ENCODE peak calls at places on chromosomes 12 and 14, in five cellular contexts. L is Peyer's patch, P is esophagus muscularis mucosa, V is astrocyte of the cerebellum, K is fibroblast of pulmonary artery. F is an unnamed sample.
A peak's percentile ranks its signal among the peaks of the same experiment; 100 is the strongest.

GRCh38 chr12:89354630-89354931 is 2.3 kb upstream of the DUSP6 start:
- DNase-seq in L (no peak), P (no peak), V (no peak), K (peak; percentile 21), F (no peak)

GRCh38 chr14:24432259-24433131 is 2.7 kb downstream of the KHNYN start:
- DNase-seq in L (no peak), P (peak; percentile 64), V (no peak), K (no peak), F (peak; percentile 92)

GRCh38 chr12:48157889-48158370 is 615 bp upstream of the ASB8 start:
- DNase-seq in L (no peak), P (no peak), V (no peak), K (no peak), F (no peak)

GRCh38 chr12:29088611-29089219 is 60.4 kb upstream of the FAR2 start:
- DNase-seq in L (no peak), P (no peak), V (no peak), K (peak; percentile 45), F (no peak)

GRCh38 chr12:129200576-129200975 is 347.3 kb downstream of the GLT1D1 start:
- DNase-seq in L (no peak), P (no peak), V (no peak), K (no peak), F (no peak)

GRCh38 chr12:24960222-24960855 is 11.4 kb upstream of the BCAT1 start:
- DNase-seq in L (no peak), P (no peak), V (no peak), K (peak; percentile 71), F (no peak)

GRCh38 chr12:11833174-11833895 is 183.9 kb downstream of the ETV6 start:
- DNase-seq in L (no peak), P (no peak), V (no peak), K (no peak), F (no peak)

GRCh38 chr12:123948401-123949117 is 24.1 kb downstream of the CCDC92 start:
- DNase-seq in L (no peak), P (no peak), V (no peak), K (no peak), F (no peak)

GRCh38 chr12:31728289-31728916 is 418 bp downstream of the AMN1 start:
- DNase-seq in L (peak; percentile 70), P (no peak), V (no peak), K (no peak), F (no peak)

GRCh38 chr14:83826838-83827237 is 1703.1 kb upstream of the FLRT2 start:
- DNase-seq in L (no peak), P (no peak), V (no peak), K (peak; percentile 27), F (no peak)

DNA sequence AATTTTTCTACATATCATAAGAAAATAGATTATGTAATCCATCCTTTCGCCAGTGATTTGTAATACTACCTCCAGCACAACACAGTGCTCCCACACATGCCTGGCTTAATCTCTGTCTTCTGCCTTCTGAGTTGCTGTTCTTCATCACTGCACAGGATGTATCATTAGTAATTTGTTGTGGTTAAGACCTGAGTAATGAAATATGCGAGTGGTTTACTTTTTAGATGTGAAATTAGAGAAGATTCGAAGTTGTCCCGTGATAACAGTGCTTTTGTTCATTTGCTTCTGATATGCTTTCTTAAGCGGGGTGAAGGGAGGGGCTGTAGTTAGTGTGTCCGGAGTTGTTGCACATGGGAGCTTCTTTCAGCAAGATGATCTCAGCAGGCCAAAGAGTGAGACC is 18.1 kb downstream of the KRT85 start:
- DNase-seq in L (no peak), P (no peak), V (no peak), K (peak; percentile 34), F (no peak)
- TF ChIP-seq CTCF in L (no peak), P (no peak), V (no peak), K (no peak), F (no peak)

DNA sequence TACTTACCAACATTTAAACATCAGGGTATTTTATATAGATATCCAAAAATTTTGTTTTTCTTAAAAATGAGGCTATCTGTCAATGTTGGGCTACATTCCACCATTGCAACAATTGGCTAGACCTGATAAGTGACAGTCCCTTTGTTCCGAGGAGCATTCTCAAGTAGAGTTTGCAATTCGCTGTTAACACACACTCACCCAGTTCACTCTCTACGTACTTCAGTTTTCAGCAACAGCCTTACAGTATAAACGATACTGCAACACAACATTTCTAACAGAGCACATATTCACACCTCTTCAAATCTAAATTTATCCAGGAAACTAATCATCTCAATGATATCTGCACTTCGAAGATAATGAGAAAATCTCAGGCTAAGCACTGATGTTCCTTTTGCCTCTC is 393.5 kb downstream of the NAV3 start:
- DNase-seq in L (no peak), P (no peak), V (no peak), K (no peak), F (no peak)
- TF ChIP-seq CTCF in L (no peak), P (no peak), V (no peak), K (no peak), F (no peak)

GRCh38 chr12:112087055-112087850 is 21.3 kb downstream of the NAA25 start:
- DNase-seq in L (no peak), P (no peak), V (no peak), K (no peak), F (no peak)
- TF ChIP-seq CTCF in L (peak; percentile 32), P (no peak), V (no peak), K (peak; percentile 37), F (peak; percentile 64)

GRCh38 chr12:21696603-21697002 is 39.0 kb upstream of the LDHB start:
- DNase-seq in L (no peak), P (no peak), V (no peak), K (no peak), F (no peak)

GRCh38 chr12:21699851-21700250 is 42.2 kb upstream of the LDHB start:
- DNase-seq in L (no peak), P (no peak), V (no peak), K (no peak), F (no peak)

GRCh38 chr12:21694660-21695059 is 37.0 kb upstream of the LDHB start:
- DNase-seq in L (no peak), P (no peak), V (no peak), K (no peak), F (peak; percentile 68)

GRCh38 chr12:21695896-21696295 is 38.3 kb upstream of the LDHB start:
- DNase-seq in L (no peak), P (no peak), V (no peak), K (no peak), F (no peak)

DNA sequence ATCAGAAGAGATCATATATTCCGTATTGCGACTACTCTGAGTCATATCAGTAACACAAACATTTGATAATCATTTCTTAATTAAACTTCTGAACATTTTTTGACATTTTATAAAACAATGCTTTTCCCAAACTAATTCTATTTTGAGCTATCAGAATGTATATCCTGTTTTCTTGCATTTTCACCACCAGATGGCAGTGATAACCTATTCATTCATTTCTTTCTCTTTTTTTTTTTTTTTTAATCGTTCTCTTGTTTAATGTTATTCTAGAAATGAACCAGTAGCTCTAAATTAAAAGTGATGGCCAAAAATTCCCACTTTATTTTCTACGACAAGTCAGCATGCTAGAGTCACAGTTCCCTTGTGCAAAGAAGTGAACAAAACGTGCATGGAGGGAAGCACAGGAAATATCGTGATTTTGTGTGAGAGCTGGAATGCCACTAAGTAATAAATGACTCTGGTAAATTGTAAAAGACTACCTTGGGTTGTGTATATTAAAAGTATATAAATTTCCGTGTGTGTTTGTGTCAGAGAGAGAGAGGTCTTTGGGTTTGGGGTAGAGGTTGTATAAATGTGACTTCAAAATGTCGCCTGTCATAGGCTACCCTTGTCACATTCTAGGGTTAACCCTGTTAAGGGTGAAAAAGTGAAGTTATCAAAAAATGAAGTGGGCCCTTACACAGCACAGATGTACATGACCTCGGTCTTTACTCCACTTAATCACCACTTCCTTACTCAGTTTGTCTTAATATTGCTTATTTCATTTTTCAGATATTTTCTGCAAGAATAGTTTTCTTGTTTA is 40.4 kb upstream of the LDHB start:
- DNase-seq in L (no peak), P (no peak), V (peak; percentile 42), K (peak; percentile 69), F (no peak)
- TF ChIP-seq CTCF in L (peak; percentile 33), P (peak; percentile 67), V (no peak), K (peak; percentile 50), F (peak; percentile 99)

F was measured in chondrocyte.